ENCODE peak calls at places on chromosomes 16 and 17, in seven cellular contexts. One of them, this sample, is unnamed.
A peak's percentile ranks its signal among the peaks of the same experiment; 100 is the strongest.

GRCh38 chr17:48054238-48055185 is 6.4 kb downstream of the NFE2L1 start:
- DNase-seq in mesendoderm: peak; percentile 99
- DNase-seq in stimulated activated naive CD8-positive, alpha-beta T cell treated with anti-CD3 and anti-CD28 coated beads, Interleukin-15, Interleukin-2, amounts not matched to agents 100 U/mL and 50 U/mL, for 24 hours: no peak
- DNase-seq in GM13976: no peak
- DNase-seq in colonic mucosa: peak; percentile 64
- DNase-seq in stimulated activated CD8-positive, alpha-beta memory T cell treated with anti-CD3 and anti-CD28 coated beads, Interleukin-2, amount 100 ng/mL, for 1 hour: no peak
- DNase-seq in ascending aorta: no peak
- DNase-seq in this sample: no peak

GRCh38 chr17:74730491-74731346 is 6.3 kb upstream of the RAB37 start:
- DNase-seq in colonic mucosa: no peak
- DNase-seq in stimulated activated naive CD8-positive, alpha-beta T cell treated with anti-CD3 and anti-CD28 coated beads, Interleukin-15, Interleukin-2, amounts not matched to agents 100 U/mL and 50 U/mL, for 24 hours: peak; percentile 56
- DNase-seq in stimulated activated CD8-positive, alpha-beta memory T cell treated with anti-CD3 and anti-CD28 coated beads, Interleukin-2, amount 100 ng/mL, for 1 hour: no peak
- DNase-seq in GM13976: peak; percentile 32
- DNase-seq in ascending aorta: no peak
- DNase-seq in mesendoderm: no peak
- DNase-seq in this sample: no peak

GRCh38 chr16:83781-84615 is 6.0 kb downstream of the MPG start:
- DNase-seq in ascending aorta: no peak
- DNase-seq in stimulated activated naive CD8-positive, alpha-beta T cell treated with anti-CD3 and anti-CD28 coated beads, Interleukin-15, Interleukin-2, amounts not matched to agents 100 U/mL and 50 U/mL, for 24 hours: peak; percentile 41
- DNase-seq in mesendoderm: no peak
- DNase-seq in GM13976: no peak
- DNase-seq in stimulated activated CD8-positive, alpha-beta memory T cell treated with anti-CD3 and anti-CD28 coated beads, Interleukin-2, amount 100 ng/mL, for 1 hour: no peak
- DNase-seq in colonic mucosa: no peak
- DNase-seq in this sample: no peak

GRCh38 chr17:34146440-34147043 is 108.5 kb upstream of the CCL2 start:
- DNase-seq in GM13976: peak; percentile 51
- DNase-seq in stimulated activated naive CD8-positive, alpha-beta T cell treated with anti-CD3 and anti-CD28 coated beads, Interleukin-15, Interleukin-2, amounts not matched to agents 100 U/mL and 50 U/mL, for 24 hours: peak; percentile 67
- DNase-seq in mesendoderm: peak; percentile 82
- DNase-seq in ascending aorta: no peak
- DNase-seq in colonic mucosa: peak; percentile 72
- DNase-seq in stimulated activated CD8-positive, alpha-beta memory T cell treated with anti-CD3 and anti-CD28 coated beads, Interleukin-2, amount 100 ng/mL, for 1 hour: no peak
- DNase-seq in this sample: no peak

GRCh38 chr17:28514571-28515002 is 8.4 kb downstream of the FOXN1 start:
- DNase-seq in GM13976: no peak
- DNase-seq in ascending aorta: no peak
- DNase-seq in stimulated activated naive CD8-positive, alpha-beta T cell treated with anti-CD3 and anti-CD28 coated beads, Interleukin-15, Interleukin-2, amounts not matched to agents 100 U/mL and 50 U/mL, for 24 hours: no peak
- DNase-seq in colonic mucosa: peak; percentile 83
- DNase-seq in mesendoderm: no peak
- DNase-seq in stimulated activated CD8-positive, alpha-beta memory T cell treated with anti-CD3 and anti-CD28 coated beads, Interleukin-2, amount 100 ng/mL, for 1 hour: no peak
- DNase-seq in this sample: no peak

GRCh38 chr17:40548982-40549680 is 16.1 kb downstream of the CCR7 start:
- DNase-seq in stimulated activated CD8-positive, alpha-beta memory T cell treated with anti-CD3 and anti-CD28 coated beads, Interleukin-2, amount 100 ng/mL, for 1 hour: no peak
- DNase-seq in mesendoderm: no peak
- DNase-seq in stimulated activated naive CD8-positive, alpha-beta T cell treated with anti-CD3 and anti-CD28 coated beads, Interleukin-15, Interleukin-2, amounts not matched to agents 100 U/mL and 50 U/mL, for 24 hours: peak; percentile 34
- DNase-seq in colonic mucosa: peak; percentile 35
- DNase-seq in GM13976: no peak
- DNase-seq in ascending aorta: peak; percentile 71
- DNase-seq in this sample: peak; percentile 98

GRCh38 chr17:78862073-78863023 is 21.7 kb upstream of the USP36 start:
- DNase-seq in GM13976: no peak
- DNase-seq in stimulated activated CD8-positive, alpha-beta memory T cell treated with anti-CD3 and anti-CD28 coated beads, Interleukin-2, amount 100 ng/mL, for 1 hour: no peak
- DNase-seq in mesendoderm: peak; percentile 65
- DNase-seq in stimulated activated naive CD8-positive, alpha-beta T cell treated with anti-CD3 and anti-CD28 coated beads, Interleukin-15, Interleukin-2, amounts not matched to agents 100 U/mL and 50 U/mL, for 24 hours: no peak
- DNase-seq in ascending aorta: peak; percentile 96
- DNase-seq in colonic mucosa: peak; percentile 76
- DNase-seq in this sample: peak; percentile 90

GRCh38 chr16:84138824-84139627 is 6.0 kb downstream of the HSDL1 start:
- DNase-seq in stimulated activated naive CD8-positive, alpha-beta T cell treated with anti-CD3 and anti-CD28 coated beads, Interleukin-15, Interleukin-2, amounts not matched to agents 100 U/mL and 50 U/mL, for 24 hours: peak; percentile 50
- DNase-seq in colonic mucosa: no peak
- DNase-seq in stimulated activated CD8-positive, alpha-beta memory T cell treated with anti-CD3 and anti-CD28 coated beads, Interleukin-2, amount 100 ng/mL, for 1 hour: no peak
- DNase-seq in ascending aorta: no peak
- DNase-seq in GM13976: peak; percentile 83
- DNase-seq in mesendoderm: peak; percentile 72
- DNase-seq in this sample: no peak